ENCODE peak calls at places on chromosomes 4 and X, in six cellular contexts. N, Z, V, I, O and E are unnamed samples.

GRCh38 chr4:138561276-138561880 is 319.2 kb upstream of the SLC7A11 start:
- DNase-seq in N (no peak), Z (no peak), V (no peak), I (no peak), O (no peak), E (no peak)

GRCh38 chr4:47469951-47470350 is 6.4 kb upstream of the COMMD8 start:
- DNase-seq in N (no peak), Z (no peak), V (no peak), I (no peak), O (no peak), E (no peak)

GRCh38 chr4:155807021-155807420 is 48.2 kb downstream of the GUCY1B1 start:
- DNase-seq in N (no peak), Z (no peak), V (no peak), I (no peak), O (no peak), E (no peak)

GRCh38 chrX:39242187-39242586 is 440.9 kb downstream of the MID1IP1 start:
- DNase-seq in N (no peak), Z (peak), V (no peak), I (no peak), O (peak), E (no peak)

GRCh38 chr4:38529189-38530115 is 134.5 kb upstream of the KLF3 start:
- DNase-seq in N (peak), Z (peak), V (peak), I (no peak), O (peak), E (peak)

GRCh38 chrX:32937043-32937442 is 274.3 kb downstream of the DMD start:
- DNase-seq in N (no peak), Z (no peak), V (no peak), I (no peak), O (peak), E (no peak)

GRCh38 chrX:43504394-43504793 is 151.7 kb upstream of the MAOA start:
- DNase-seq in N (no peak), Z (no peak), V (no peak), I (no peak), O (peak), E (no peak)

GRCh38 chrX:112874140-112874539 is 33.5 kb upstream of the AMOT start:
- DNase-seq in N (no peak), Z (no peak), V (no peak), I (no peak), O (peak), E (no peak)

GRCh38 chrX:154317391-154318000 is 21.9 kb downstream of the TKTL1 start:
- DNase-seq in N (no peak), Z (peak), V (no peak), I (no peak), O (peak), E (no peak)

GRCh38 chr4:88144048-88144447 is 14.4 kb downstream of the ABCG2 start:
- DNase-seq in N (no peak), Z (no peak), V (no peak), I (no peak), O (no peak), E (no peak)

GRCh38 chr4:102129810-102130209 is 215.5 kb downstream of the SLC39A8 start:
- DNase-seq in N (no peak), Z (no peak), V (no peak), I (no peak), O (no peak), E (no peak)

GRCh38 chr4:13966241-13967195 is 339.0 kb upstream of the BOD1L1 start:
- DNase-seq in N (no peak), Z (peak), V (no peak), I (no peak), O (no peak), E (no peak)

GRCh38 chr4:99586322-99586721 is 11.7 kb downstream of the MTTP start:
- DNase-seq in N (no peak), Z (no peak), V (no peak), I (no peak), O (no peak), E (no peak)

GRCh38 chr4:2721586-2721985 is 34.5 kb downstream of the TNIP2 start:
- DNase-seq in N (no peak), Z (no peak), V (no peak), I (no peak), O (no peak), E (no peak)

GRCh38 chr4:113781439-113782040 is 20.0 kb upstream of the CAMK2D start:
- DNase-seq in N (no peak), Z (no peak), V (no peak), I (no peak), O (peak), E (no peak)

GRCh38 chr4:32826169-32826568 is 2106.0 kb downstream of the PCDH7 start:
- DNase-seq in N (no peak), Z (no peak), V (no peak), I (no peak), O (peak), E (no peak)

GRCh38 chrX:13855689-13856425 is 39.0 kb upstream of the GPM6B start:
- DNase-seq in N (no peak), Z (no peak), V (no peak), I (no peak), O (no peak), E (no peak)

GRCh38 chr4:165612936-165613335 is 234.1 kb downstream of the CPE start:
- DNase-seq in N (no peak), Z (no peak), V (no peak), I (no peak), O (no peak), E (no peak)

GRCh38 chrX:40671126-40671525 is 23.8 kb upstream of the CXorf38 start:
- DNase-seq in N (no peak), Z (no peak), V (no peak), I (no peak), O (no peak), E (no peak)

GRCh38 chr4:87502580-87503238 is 26.5 kb downstream of the SPARCL1 start:
- DNase-seq in N (no peak), Z (no peak), V (no peak), I (no peak), O (no peak), E (no peak)

GRCh38 chr4:130486186-130486585 is 1390.2 kb downstream of the C4orf33 start:
- DNase-seq in N (no peak), Z (no peak), V (no peak), I (no peak), O (no peak), E (no peak)